ENCODE peak calls at places on chromosomes 12 and 14, in six cellular contexts. M is HCT116, X is GM12878, Y is HepG2, H is H1, C is K562. N is an unnamed sample.

GRCh38 chr14:50607181-50607580 is 47.2 kb downstream of the ATL1 start:
- DNase-seq in M (no peak), X (no peak), Y (no peak), H (no peak), C (peak), N (no peak)

GRCh38 chr14:61894452-61895077 is 132.3 kb downstream of the SNAPC1 start:
- DNase-seq in M (peak), X (no peak), Y (peak), H (peak), C (peak), N (peak)

GRCh38 chr12:5200276-5201087 is 156.8 kb downstream of the KCNA5 start:
- DNase-seq in M (peak), X (no peak), Y (peak), H (peak), C (peak), N (peak)

GRCh38 chr14:91067186-91067585 is 6.7 kb upstream of the RPS6KA5 start:
- DNase-seq in M (no peak), X (no peak), Y (no peak), H (no peak), C (no peak), N (no peak)

GRCh38 chr12:71432936-71433335 is 6.7 kb upstream of the LGR5 start:
- DNase-seq in M (no peak), X (no peak), Y (no peak), H (no peak), C (no peak), N (no peak)

GRCh38 chr12:45912774-45913173 is 77.6 kb downstream of the SCAF11 start:
- DNase-seq in M (no peak), X (no peak), Y (no peak), H (no peak), C (no peak), N (peak)

GRCh38 chr12:122395319-122395718 is 27.1 kb downstream of the CLIP1 start:
- DNase-seq in M (peak), X (no peak), Y (no peak), H (no peak), C (peak), N (peak)

GRCh38 chr12:121255433-121255832 is 41.1 kb downstream of the CAMKK2 start:
- DNase-seq in M (no peak), X (no peak), Y (no peak), H (no peak), C (no peak), N (no peak)

GRCh38 chr12:109389146-109389545 is 41.4 kb downstream of the MYO1H start:
- DNase-seq in M (no peak), X (no peak), Y (peak), H (no peak), C (peak), N (peak)

GRCh38 chr12:114981036-114981435 is 297.1 kb upstream of the TBX3 start:
- DNase-seq in M (no peak), X (no peak), Y (no peak), H (no peak), C (no peak), N (no peak)

GRCh38 chr12:49560695-49561094 is 7.2 kb downstream of the MCRS1 start:
- DNase-seq in M (no peak), X (no peak), Y (no peak), H (no peak), C (no peak), N (no peak)

GRCh38 chr12:31732926-31733548 is 4.2 kb upstream of the AMN1 start:
- DNase-seq in M (peak), X (peak), Y (peak), H (peak), C (peak), N (no peak)

GRCh38 chr12:55906056-55906455 is 21.6 kb downstream of the PYM1 start:
- DNase-seq in M (no peak), X (no peak), Y (no peak), H (no peak), C (no peak), N (no peak)

GRCh38 chr12:52949413-52950331 is 754 bp downstream of the KRT18 start:
- DNase-seq in M (peak), X (no peak), Y (peak), H (peak), C (peak), N (no peak)

GRCh38 chr14:59228416-59228815 is 39.9 kb downstream of the DAAM1 start:
- DNase-seq in M (no peak), X (no peak), Y (no peak), H (no peak), C (no peak), N (no peak)

GRCh38 chr12:6450869-6451347 is 934 bp upstream of the TAPBPL start:
- DNase-seq in M (no peak), X (no peak), Y (no peak), H (no peak), C (no peak), N (no peak)

GRCh38 chr14:101622251-101623076 is 61.2 kb downstream of the DIO3 start:
- DNase-seq in M (no peak), X (no peak), Y (no peak), H (no peak), C (no peak), N (no peak)

GRCh38 chr12:55797068-55797467 is 20.5 kb downstream of the SARNP start:
- DNase-seq in M (peak), X (no peak), Y (peak), H (no peak), C (peak), N (peak)

GRCh38 chr12:104938371-104938770 is 19.7 kb downstream of the SLC41A2 start:
- DNase-seq in M (no peak), X (no peak), Y (no peak), H (no peak), C (no peak), N (no peak)

GRCh38 chr12:119235352-119235751 is 56.6 kb downstream of the HSPB8 start:
- DNase-seq in M (no peak), X (no peak), Y (no peak), H (no peak), C (no peak), N (peak)

GRCh38 chr12:107079172-107080011 is 14.0 kb downstream of the CRY1 start:
- DNase-seq in M (no peak), X (no peak), Y (peak), H (no peak), C (peak), N (no peak)

GRCh38 chr14:97218713-97219355 is 421.7 kb downstream of the VRK1 start:
- DNase-seq in M (no peak), X (no peak), Y (no peak), H (peak), C (no peak), N (peak)

GRCh38 chr14:51614707-51615106 is 37.0 kb upstream of the FRMD6 start:
- DNase-seq in M (no peak), X (no peak), Y (no peak), H (no peak), C (no peak), N (no peak)

GRCh38 chr12:69415471-69416275 is 54.5 kb upstream of the FRS2 start:
- DNase-seq in M (peak), X (no peak), Y (peak), H (peak), C (peak), N (peak)

GRCh38 chr12:31736472-31736871 is 7.7 kb upstream of the AMN1 start:
- DNase-seq in M (no peak), X (no peak), Y (no peak), H (no peak), C (peak), N (no peak)

GRCh38 chr14:35277179-35277578 is 15.0 kb upstream of the PSMA6 start:
- DNase-seq in M (no peak), X (no peak), Y (no peak), H (no peak), C (no peak), N (no peak)

GRCh38 chr14:50804181-50804721 is 26.7 kb downstream of the NIN start:
- DNase-seq in M (no peak), X (no peak), Y (no peak), H (no peak), C (no peak), N (no peak)

DNA sequence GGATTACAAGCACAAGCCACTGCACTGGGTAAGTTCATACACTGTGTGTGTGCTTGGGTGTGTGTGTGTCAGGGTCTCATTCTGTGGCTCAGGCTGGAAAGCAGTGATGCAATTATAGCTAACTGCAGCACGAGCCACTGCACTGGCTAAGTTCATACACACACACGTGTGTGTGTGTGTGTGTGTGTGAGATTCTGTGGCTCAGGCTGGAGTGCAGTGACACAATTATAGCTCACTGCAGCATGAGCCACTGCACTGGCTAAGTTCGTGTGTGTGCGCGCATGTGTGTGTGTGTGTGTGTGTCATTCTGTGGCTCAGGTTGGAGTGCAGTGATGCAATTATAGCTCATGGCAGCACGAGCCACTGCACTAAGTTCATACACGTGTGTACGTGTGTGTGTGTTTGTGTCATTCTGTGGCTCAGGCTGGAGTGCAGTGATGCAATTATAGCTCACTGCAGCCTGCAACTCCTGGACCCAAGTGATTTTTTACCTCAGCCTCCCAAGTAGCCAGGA is 85.4 kb downstream of the HECTD1 start:
- DNase-seq in M (no peak), X (no peak), Y (no peak), H (no peak), C (no peak), N (no peak)
- TF ChIP-seq YY1 in M (no peak), X (no peak), Y (no peak), H (no peak), C (no peak), N (no peak)

GRCh38 chr12:65970821-65971220 is 146.5 kb downstream of the HMGA2 start:
- DNase-seq in M (no peak), X (no peak), Y (no peak), H (no peak), C (no peak), N (no peak)
- H3K4me2 ChIP-seq in M (no peak), X (no peak), Y (no peak), H (no peak), C (no peak), N (no peak)

GRCh38 chr12:67366530-67367196 is 97.5 kb downstream of the CAND1 start:
- DNase-seq in M (no peak), X (no peak), Y (no peak), H (no peak), C (no peak), N (no peak)
- TF ChIP-seq YY1 in M (no peak), X (no peak), Y (no peak), H (no peak), C (no peak), N (no peak)

DNA sequence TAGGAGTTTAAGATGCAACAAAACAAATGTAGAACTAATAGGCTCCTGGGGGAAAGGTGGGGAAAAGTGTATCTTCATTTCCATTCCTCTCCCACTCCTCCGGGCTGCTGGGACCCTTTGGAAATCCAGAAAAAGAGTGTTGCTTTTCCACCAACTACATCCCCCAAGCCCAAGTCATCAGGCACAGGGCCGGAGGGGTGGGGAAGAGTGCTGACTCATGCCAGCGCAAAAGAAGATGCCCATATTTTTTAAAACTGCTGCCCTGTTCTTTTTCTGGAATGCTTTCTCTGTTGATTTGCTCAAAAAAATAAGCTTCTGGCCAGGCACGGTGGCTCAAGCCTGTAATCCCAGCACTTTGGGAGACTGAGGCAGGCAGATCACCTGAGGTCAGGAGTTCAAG is 70.9 kb downstream of the TBK1 start:
- DNase-seq in M (no peak), X (no peak), Y (no peak), H (no peak), C (no peak), N (no peak)
- H3K4me2 ChIP-seq in M (no peak), X (no peak), Y (no peak), H (peak), C (no peak), N (peak)

GRCh38 chr14:83558946-83559345 is 1971.0 kb upstream of the FLRT2 start:
- DNase-seq in M (no peak), X (no peak), Y (no peak), H (no peak), C (no peak), N (no peak)

GRCh38 chr14:83559721-83560120 is 1970.2 kb upstream of the FLRT2 start:
- DNase-seq in M (no peak), X (no peak), Y (no peak), H (no peak), C (no peak), N (no peak)

GRCh38 chr14:83556746-83557460 is 1973.0 kb upstream of the FLRT2 start:
- DNase-seq in M (no peak), X (no peak), Y (no peak), H (no peak), C (no peak), N (no peak)

GRCh38 chr14:83561261-83561660 is 1968.7 kb upstream of the FLRT2 start:
- DNase-seq in M (no peak), X (no peak), Y (no peak), H (no peak), C (no peak), N (no peak)

DNA sequence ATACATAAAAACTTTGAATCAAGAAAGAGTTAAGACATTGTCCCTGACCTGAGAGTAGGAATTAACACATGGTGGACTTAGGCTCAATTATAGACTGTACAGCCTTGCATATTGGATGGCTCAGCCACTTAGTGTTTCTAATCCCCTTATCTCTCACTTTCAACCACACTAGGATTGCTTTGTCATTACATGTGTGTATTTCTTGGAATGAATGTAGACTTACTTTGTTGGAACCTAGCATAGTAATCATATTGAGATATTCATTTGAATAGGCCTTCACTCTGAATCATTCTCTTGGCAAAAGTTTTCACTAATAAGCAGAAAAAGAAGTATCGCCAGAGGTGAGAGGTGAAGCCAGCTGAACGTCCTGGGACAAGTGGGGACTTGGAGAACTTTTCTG is 1973.9 kb upstream of the FLRT2 start:
- DNase-seq in M (no peak), X (no peak), Y (no peak), H (no peak), C (no peak), N (no peak)
- TF ChIP-seq YY1 in M (no peak), X (no peak), Y (no peak), H (no peak), C (no peak), N (no peak)

N was measured in SK-N-SH.